ENCODE peak calls at places on chromosomes 11 and 22, in nine cellular contexts. One of them, this sample, is unnamed.

GRCh38 chr11:74819400-74819799 is 70.8 kb downstream of the RNF169 start:
- DNase-seq in left kidney: no peak
- DNase-seq in foreskin fibroblast: peak
- DNase-seq in upper lobe of right lung: no peak
- DNase-seq in posterior cingulate gyrus: no peak
- DNase-seq in T-helper 2 cell: no peak
- DNase-seq in CD8-positive, alpha-beta memory T cell: no peak
- DNase-seq in NCI-H524: no peak
- DNase-seq in GM12865: no peak
- DNase-seq in this sample: no peak

GRCh38 chr11:5196731-5197130 is 3.8 kb downstream of the OR51V1 start:
- DNase-seq in left kidney: no peak
- DNase-seq in foreskin fibroblast: peak
- DNase-seq in upper lobe of right lung: no peak
- DNase-seq in posterior cingulate gyrus: no peak
- DNase-seq in T-helper 2 cell: no peak
- DNase-seq in CD8-positive, alpha-beta memory T cell: no peak
- DNase-seq in NCI-H524: no peak
- DNase-seq in GM12865: no peak
- DNase-seq in this sample: no peak

GRCh38 chr11:119046489-119046888 is 10.5 kb downstream of the HYOU1 start:
- DNase-seq in left kidney: no peak
- DNase-seq in foreskin fibroblast: no peak
- DNase-seq in upper lobe of right lung: no peak
- DNase-seq in posterior cingulate gyrus: no peak
- DNase-seq in T-helper 2 cell: no peak
- DNase-seq in CD8-positive, alpha-beta memory T cell: no peak
- DNase-seq in NCI-H524: no peak
- DNase-seq in GM12865: no peak
- DNase-seq in this sample: no peak

GRCh38 chr11:83192846-83193245 is 666 bp upstream of the ANKRD42 start:
- DNase-seq in left kidney: no peak
- DNase-seq in foreskin fibroblast: no peak
- DNase-seq in upper lobe of right lung: no peak
- DNase-seq in posterior cingulate gyrus: no peak
- DNase-seq in T-helper 2 cell: no peak
- DNase-seq in CD8-positive, alpha-beta memory T cell: no peak
- DNase-seq in NCI-H524: no peak
- DNase-seq in GM12865: no peak
- DNase-seq in this sample: no peak

GRCh38 chr22:37419916-37420655 is 7.2 kb downstream of the ELFN2 start:
- DNase-seq in left kidney: peak
- DNase-seq in foreskin fibroblast: peak
- DNase-seq in upper lobe of right lung: no peak
- DNase-seq in posterior cingulate gyrus: no peak
- DNase-seq in T-helper 2 cell: no peak
- DNase-seq in CD8-positive, alpha-beta memory T cell: no peak
- DNase-seq in NCI-H524: peak
- DNase-seq in GM12865: peak
- DNase-seq in this sample: no peak

GRCh38 chr11:1012740-1013627 is 23.5 kb downstream of the MUC6 start:
- DNase-seq in left kidney: peak
- DNase-seq in foreskin fibroblast: no peak
- DNase-seq in upper lobe of right lung: no peak
- DNase-seq in posterior cingulate gyrus: no peak
- DNase-seq in T-helper 2 cell: no peak
- DNase-seq in CD8-positive, alpha-beta memory T cell: no peak
- DNase-seq in NCI-H524: peak
- DNase-seq in GM12865: no peak
- DNase-seq in this sample: no peak

GRCh38 chr11:117986981-117987495 is 844 bp downstream of the IL10RA start:
- DNase-seq in left kidney: no peak
- DNase-seq in foreskin fibroblast: peak
- DNase-seq in upper lobe of right lung: no peak
- DNase-seq in posterior cingulate gyrus: no peak
- DNase-seq in T-helper 2 cell: peak
- DNase-seq in CD8-positive, alpha-beta memory T cell: no peak
- DNase-seq in NCI-H524: no peak
- DNase-seq in GM12865: peak
- DNase-seq in this sample: no peak

GRCh38 chr11:99952816-99953215 is 734.3 kb upstream of the ARHGAP42 start:
- DNase-seq in left kidney: no peak
- DNase-seq in foreskin fibroblast: no peak
- DNase-seq in upper lobe of right lung: no peak
- DNase-seq in posterior cingulate gyrus: no peak
- DNase-seq in T-helper 2 cell: no peak
- DNase-seq in CD8-positive, alpha-beta memory T cell: no peak
- DNase-seq in NCI-H524: no peak
- DNase-seq in GM12865: no peak
- DNase-seq in this sample: peak

GRCh38 chr11:2932850-2933251 is 3.6 kb upstream of the PHLDA2 start:
- DNase-seq in left kidney: no peak
- DNase-seq in foreskin fibroblast: peak
- DNase-seq in upper lobe of right lung: peak
- DNase-seq in posterior cingulate gyrus: no peak
- DNase-seq in T-helper 2 cell: no peak
- DNase-seq in CD8-positive, alpha-beta memory T cell: no peak
- DNase-seq in NCI-H524: no peak
- DNase-seq in GM12865: no peak
- DNase-seq in this sample: no peak

GRCh38 chr11:22431074-22431473 is 92.9 kb downstream of the SLC17A6 start:
- DNase-seq in left kidney: peak
- DNase-seq in foreskin fibroblast: no peak
- DNase-seq in upper lobe of right lung: no peak
- DNase-seq in posterior cingulate gyrus: no peak
- DNase-seq in T-helper 2 cell: no peak
- DNase-seq in CD8-positive, alpha-beta memory T cell: no peak
- DNase-seq in NCI-H524: peak
- DNase-seq in GM12865: no peak
- DNase-seq in this sample: no peak